ENCODE peak calls at places on chromosomes 6 and 20, in nine cellular contexts. I is right cardiac atrium; B is lower lobe of right lung; T is tibial artery; X is CD8-positive, alpha-beta memory T cell; R is uterus; M is upper lobe of right lung; E is heart left ventricle; L is aorta. O is an unnamed sample.

GRCh38 chr6:135531954-135532490 is 34.5 kb upstream of the AHI1 start:
- DNase-seq in M (no peak), X (no peak), T (no peak), I (no peak), L (no peak), E (no peak), R (no peak), B (no peak), O (no peak)

GRCh38 chr20:57996936-57997629 is 231.4 kb downstream of the ANKRD60 start:
- DNase-seq in M (no peak), R (no peak), L (no peak), T (no peak), E (no peak), X (no peak), B (no peak), I (no peak), O (no peak)

GRCh38 chr20:15699431-15700146 is 873.7 kb downstream of the KIF16B start:
- DNase-seq in B (no peak), T (no peak), E (no peak), X (no peak), I (no peak), M (no peak), L (no peak), R (no peak), O (no peak)

GRCh38 chr6:159777240-159777904 is 12.0 kb downstream of the TCP1 start:
- DNase-seq in E (no peak), T (no peak), I (no peak), M (no peak), B (no peak), L (no peak), R (no peak), X (no peak), O (no peak)

GRCh38 chr6:18492957-18493356 is 105.8 kb downstream of the RNF144B start:
- DNase-seq in M (no peak), X (no peak), I (no peak), B (no peak), L (no peak), R (no peak), E (no peak), T (no peak), O (no peak)

GRCh38 chr20:46870041-46870440 is 24.6 kb upstream of the EYA2 start:
- DNase-seq in E (no peak), T (no peak), I (no peak), B (no peak), R (no peak), L (no peak), M (no peak), X (no peak), O (no peak)

GRCh38 chr6:36791085-36791484 is 48.2 kb downstream of the CPNE5 start:
- DNase-seq in L (no peak), X (no peak), I (no peak), R (no peak), M (no peak), E (no peak), T (no peak), B (no peak), O (no peak)

GRCh38 chr6:11754625-11755289 is 23.8 kb downstream of the ADTRP start:
- DNase-seq in E (no peak), I (no peak), L (no peak), X (no peak), M (no peak), B (no peak), R (no peak), T (peak; percentile 56), O (no peak)

GRCh38 chr6:164749126-164749758 is 560.2 kb downstream of the C6orf118 start:
- DNase-seq in I (peak; percentile 34), T (no peak), L (peak; percentile 66), B (no peak), M (no peak), E (peak; percentile 28), R (peak; percentile 22), X (no peak), O (no peak)

GRCh38 chr20:15171016-15171415 is 833.6 kb upstream of the FLRT3 start:
- DNase-seq in B (no peak), E (no peak), M (no peak), T (no peak), I (no peak), X (no peak), L (no peak), R (no peak), O (no peak)

GRCh38 chr20:2603816-2604505 is 48.5 kb upstream of the NOP56 start:
- DNase-seq in E (no peak), I (no peak), L (no peak), M (no peak), X (no peak), T (no peak), R (no peak), B (no peak), O (no peak)

GRCh38 chr20:25038103-25038410 is 19.9 kb downstream of the ACSS1 start:
- DNase-seq in E (no peak), B (no peak), M (no peak), R (no peak), T (no peak), X (no peak), I (no peak), L (no peak), O (no peak)

GRCh38 chr20:33826270-33826897 is 15.2 kb downstream of the CHMP4B start:
- DNase-seq in L (no peak), E (no peak), T (no peak), R (no peak), I (no peak), M (no peak), B (no peak), X (no peak), O (no peak)

GRCh38 chr20:33825340-33826269 is 14.5 kb downstream of the CHMP4B start:
- DNase-seq in M (no peak), X (no peak), I (no peak), R (no peak), T (no peak), E (no peak), B (no peak), L (no peak), O (no peak)

GRCh38 chr20:33828326-33828834 is 17.2 kb downstream of the CHMP4B start:
- DNase-seq in E (no peak), M (no peak), I (no peak), T (no peak), B (no peak), R (no peak), X (no peak), L (no peak), O (no peak)

GRCh38 chr20:33827629-33828325 is 16.6 kb downstream of the CHMP4B start:
- DNase-seq in M (no peak), I (no peak), T (no peak), R (no peak), B (no peak), E (no peak), X (no peak), L (no peak), O (no peak)

DNA sequence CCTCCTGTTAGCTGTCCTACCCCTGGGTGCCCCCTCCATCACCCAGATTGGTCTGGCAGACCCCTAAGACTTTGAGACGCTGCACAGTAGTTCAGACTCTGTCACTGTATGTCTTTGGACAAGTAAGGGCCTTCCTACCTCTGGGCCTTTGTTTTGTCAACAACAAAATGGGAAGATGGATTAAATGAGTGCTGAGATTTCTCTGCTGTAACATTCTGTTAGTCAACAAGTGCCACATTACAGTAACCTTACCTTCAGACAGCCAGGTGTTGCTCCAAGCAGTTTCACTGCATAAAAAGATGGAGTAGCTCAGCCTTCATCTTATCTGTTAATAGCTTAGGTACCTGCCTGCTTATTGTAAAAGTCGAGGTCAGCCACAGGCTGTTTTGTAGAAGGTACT is 16.0 kb downstream of the CHMP4B start:
- DNase-seq in M (no peak), L (no peak), R (no peak), X (no peak), T (no peak), E (no peak), I (no peak), B (no peak), O (no peak)
- H3K4me1 ChIP-seq in M (peaks cover 72% of the 10 kb centered on the region), L (peaks cover 20% of the 10 kb centered on the region), R (no peaks in the 10 kb centered on the region), X (peaks cover 38% of the 10 kb centered on the region), T (no peaks in the 10 kb centered on the region), E (peaks cover 95% of the 10 kb centered on the region), I (peaks cover 41% of the 10 kb centered on the region), B (peaks cover 71% of the 10 kb centered on the region), O (peaks cover 7% of the 10 kb centered on the region)

GRCh38 chr6:168647271-168647670 is 206.3 kb downstream of the SMOC2 start:
- DNase-seq in M (no peak), B (no peak), E (no peak), X (no peak), L (no peak), T (no peak), I (no peak), R (no peak), O (no peak)
- H3K27ac ChIP-seq in M (no peak overlapping the region), B (no peak overlapping the region), E (no peak overlapping the region), X (no peak overlapping the region), L (no peak overlapping the region), T (no peak overlapping the region), I (no peak overlapping the region), R (no peak overlapping the region), O (no peak overlapping the region)

GRCh38 chr20:29742699-29743100 is 1514.8 kb upstream of the DEFB115 start:
- DNase-seq in X (no peak), E (no peak), T (no peak), I (no peak), M (peak; percentile 43), R (no peak), L (no peak), B (no peak), O (no peak)

GRCh38 chr20:29740601-29740950 is 1516.9 kb upstream of the DEFB115 start:
- DNase-seq in L (no peak), I (no peak), B (no peak), X (no peak), T (no peak), E (no peak), M (peak; percentile 48), R (no peak), O (no peak)

GRCh38 chr20:29741894-29742698 is 1515.4 kb upstream of the DEFB115 start:
- DNase-seq in L (no peak), E (no peak), B (no peak), I (no peak), T (no peak), M (peak; percentile 55), R (no peak), X (no peak), O (no peak)

GRCh38 chr20:29740951-29741593 is 1516.4 kb upstream of the DEFB115 start:
- DNase-seq in E (no peak), T (no peak), R (no peak), L (no peak), M (peak; percentile 43), X (no peak), B (no peak), I (no peak), O (no peak)

DNA sequence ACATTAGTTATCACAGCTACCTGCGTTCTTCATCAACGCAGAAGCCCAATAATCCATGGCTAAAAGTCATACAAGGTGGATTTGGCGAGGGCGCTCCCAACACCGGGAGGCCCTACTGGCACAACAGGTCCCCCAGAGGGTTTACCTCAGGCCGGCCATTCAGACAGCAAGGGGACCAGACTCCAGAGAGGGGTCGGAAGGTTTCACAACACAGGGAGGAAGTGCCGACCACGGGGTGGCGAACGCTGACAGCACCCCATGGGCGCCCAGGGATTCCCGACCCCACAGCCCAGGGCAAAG is 1515.9 kb upstream of the DEFB115 start:
- DNase-seq in X (no peak), I (no peak), T (no peak), L (no peak), R (no peak), M (no peak), B (no peak), E (no peak), O (no peak)
- H3K9me3 ChIP-seq in X (no peaks in the 10 kb centered on the region), I (no peaks in the 10 kb centered on the region), T (no peaks in the 10 kb centered on the region), L (peaks cover 3% of the 10 kb centered on the region), R (no peaks in the 10 kb centered on the region), M (peaks cover 12% of the 10 kb centered on the region), B (peaks cover 16% of the 10 kb centered on the region), E (peaks cover 14% of the 10 kb centered on the region), O (no peaks in the 10 kb centered on the region)

GRCh38 chr6:100920028-100920427 is 38.9 kb upstream of the ASCC3 start:
- DNase-seq in T (no peak), I (no peak), E (no peak), X (no peak), M (no peak), L (no peak), R (no peak), B (no peak), O (no peak)
- H3K4me1 ChIP-seq in T (no peaks in the 10 kb centered on the region), I (no peaks in the 10 kb centered on the region), E (no peaks in the 10 kb centered on the region), X (no peaks in the 10 kb centered on the region), M (no peaks in the 10 kb centered on the region), L (no peaks in the 10 kb centered on the region), R (no peaks in the 10 kb centered on the region), B (no peaks in the 10 kb centered on the region), O (no peaks in the 10 kb centered on the region)

O was measured in effector memory CD4-positive, alpha-beta T cell.